ENCODE peak calls at places on chromosomes 2 and 18, in five cellular contexts. One of them, this sample, is unnamed. For H3K9me3, the result is how much of the 10 kb centered on the place peaks cover.

GRCh38 chr2:208189782-208190181 is at the start of gene C2orf80:
- DNase-seq in H9: no peak
- DNase-seq in naive thymus-derived CD4-positive, alpha-beta T cell: no peak
- DNase-seq in mammary epithelial cell: no peak
- DNase-seq in psoas muscle: no peak
- DNase-seq in this sample: no peak

GRCh38 chr2:172082105-172082943 is 3.0 kb upstream of the DLX1 start:
- DNase-seq in H9: no peak
- DNase-seq in naive thymus-derived CD4-positive, alpha-beta T cell: peak
- DNase-seq in mammary epithelial cell: no peak
- DNase-seq in psoas muscle: no peak
- DNase-seq in this sample: no peak

GRCh38 chr2:127597984-127598380 is 48.0 kb upstream of the GPR17 start:
- DNase-seq in H9: no peak
- DNase-seq in naive thymus-derived CD4-positive, alpha-beta T cell: no peak
- DNase-seq in mammary epithelial cell: peak
- DNase-seq in psoas muscle: no peak
- DNase-seq in this sample: no peak

GRCh38 chr2:667332-668000 is 9.7 kb downstream of the TMEM18 start:
- DNase-seq in H9: peak
- DNase-seq in naive thymus-derived CD4-positive, alpha-beta T cell: no peak
- DNase-seq in mammary epithelial cell: peak
- DNase-seq in psoas muscle: no peak
- DNase-seq in this sample: no peak

GRCh38 chr2:225233234-225233633 is 166.3 kb upstream of the NYAP2 start:
- DNase-seq in H9: no peak
- DNase-seq in naive thymus-derived CD4-positive, alpha-beta T cell: no peak
- DNase-seq in mammary epithelial cell: peak
- DNase-seq in psoas muscle: no peak
- DNase-seq in this sample: no peak

GRCh38 chr2:178412047-178412446 is 38.9 kb downstream of the PRKRA start:
- DNase-seq in H9: no peak
- DNase-seq in naive thymus-derived CD4-positive, alpha-beta T cell: no peak
- DNase-seq in mammary epithelial cell: no peak
- DNase-seq in psoas muscle: no peak
- DNase-seq in this sample: no peak

GRCh38 chr2:72367530-72368225 is 220.0 kb upstream of the CYP26B1 start:
- DNase-seq in H9: peak
- DNase-seq in naive thymus-derived CD4-positive, alpha-beta T cell: no peak
- DNase-seq in mammary epithelial cell: peak
- DNase-seq in psoas muscle: peak
- DNase-seq in this sample: no peak

GRCh38 chr2:61471905-61472805 is 1.3 kb upstream of the USP34 start:
- DNase-seq in H9: no peak
- DNase-seq in naive thymus-derived CD4-positive, alpha-beta T cell: peak
- DNase-seq in mammary epithelial cell: peak
- DNase-seq in psoas muscle: no peak
- DNase-seq in this sample: no peak

GRCh38 chr18:34866739-34867138 is 156.6 kb downstream of the DTNA start:
- DNase-seq in H9: no peak
- DNase-seq in naive thymus-derived CD4-positive, alpha-beta T cell: no peak
- DNase-seq in mammary epithelial cell: no peak
- DNase-seq in psoas muscle: no peak
- DNase-seq in this sample: no peak

GRCh38 chr18:43634994-43635393 is 357.7 kb upstream of the SYT4 start:
- DNase-seq in H9: no peak
- DNase-seq in naive thymus-derived CD4-positive, alpha-beta T cell: no peak
- DNase-seq in mammary epithelial cell: no peak
- DNase-seq in psoas muscle: no peak
- DNase-seq in this sample: no peak

GRCh38 chr2:48941908-48942307 is 186.4 kb upstream of the LHCGR start:
- DNase-seq in H9: no peak
- DNase-seq in naive thymus-derived CD4-positive, alpha-beta T cell: no peak
- DNase-seq in mammary epithelial cell: no peak
- DNase-seq in psoas muscle: no peak
- DNase-seq in this sample: no peak

GRCh38 chr2:227183657-227184367 is 19.4 kb downstream of the COL4A3 start:
- DNase-seq in H9: no peak
- DNase-seq in naive thymus-derived CD4-positive, alpha-beta T cell: no peak
- DNase-seq in mammary epithelial cell: no peak
- DNase-seq in psoas muscle: no peak
- DNase-seq in this sample: no peak

GRCh38 chr2:234241656-234242445 is 191.3 kb downstream of the SPP2 start:
- DNase-seq in H9: no peak
- DNase-seq in naive thymus-derived CD4-positive, alpha-beta T cell: no peak
- DNase-seq in mammary epithelial cell: peak
- DNase-seq in psoas muscle: no peak
- DNase-seq in this sample: no peak

GRCh38 chr2:160257015-160257741 is 57.1 kb upstream of the ITGB6 start:
- DNase-seq in H9: no peak
- DNase-seq in naive thymus-derived CD4-positive, alpha-beta T cell: no peak
- DNase-seq in mammary epithelial cell: no peak
- DNase-seq in psoas muscle: no peak
- DNase-seq in this sample: no peak

GRCh38 chr2:152126664-152127063 is 27.8 kb upstream of the CACNB4 start:
- DNase-seq in H9: no peak
- DNase-seq in naive thymus-derived CD4-positive, alpha-beta T cell: no peak
- DNase-seq in mammary epithelial cell: no peak
- DNase-seq in psoas muscle: no peak
- DNase-seq in this sample: no peak

GRCh38 chr2:46122971-46123365 is 174.2 kb upstream of the EPAS1 start:
- DNase-seq in H9: no peak
- DNase-seq in naive thymus-derived CD4-positive, alpha-beta T cell: no peak
- DNase-seq in mammary epithelial cell: no peak
- DNase-seq in psoas muscle: no peak
- DNase-seq in this sample: no peak

GRCh38 chr2:177998006-177998405 is 74.6 kb downstream of the PDE11A start:
- DNase-seq in H9: no peak
- DNase-seq in naive thymus-derived CD4-positive, alpha-beta T cell: no peak
- DNase-seq in mammary epithelial cell: peak
- DNase-seq in psoas muscle: no peak
- DNase-seq in this sample: no peak

GRCh38 chr2:113227290-113227689 is 51.4 kb downstream of the PAX8 start:
- DNase-seq in H9: no peak
- DNase-seq in naive thymus-derived CD4-positive, alpha-beta T cell: no peak
- DNase-seq in mammary epithelial cell: no peak
- DNase-seq in psoas muscle: no peak
- DNase-seq in this sample: no peak

GRCh38 chr2:85939136-85939535 is 50.3 kb upstream of the ST3GAL5 start:
- DNase-seq in H9: no peak
- DNase-seq in naive thymus-derived CD4-positive, alpha-beta T cell: no peak
- DNase-seq in mammary epithelial cell: no peak
- DNase-seq in psoas muscle: no peak
- DNase-seq in this sample: no peak

GRCh38 chr2:136439277-136439676 is 321.3 kb upstream of the CXCR4 start:
- DNase-seq in H9: no peak
- DNase-seq in naive thymus-derived CD4-positive, alpha-beta T cell: no peak
- DNase-seq in mammary epithelial cell: no peak
- DNase-seq in psoas muscle: no peak
- DNase-seq in this sample: no peak

GRCh38 chr2:545228-545627 is 132.0 kb downstream of the TMEM18 start:
- DNase-seq in H9: no peak
- DNase-seq in naive thymus-derived CD4-positive, alpha-beta T cell: no peak
- DNase-seq in mammary epithelial cell: no peak
- DNase-seq in psoas muscle: no peak
- DNase-seq in this sample: no peak

GRCh38 chr2:33599175-33599942 is at the start of gene FAM98A:
- DNase-seq in H9: peak
- DNase-seq in naive thymus-derived CD4-positive, alpha-beta T cell: peak
- DNase-seq in mammary epithelial cell: peak
- DNase-seq in psoas muscle: peak
- DNase-seq in this sample: peak

DNA sequence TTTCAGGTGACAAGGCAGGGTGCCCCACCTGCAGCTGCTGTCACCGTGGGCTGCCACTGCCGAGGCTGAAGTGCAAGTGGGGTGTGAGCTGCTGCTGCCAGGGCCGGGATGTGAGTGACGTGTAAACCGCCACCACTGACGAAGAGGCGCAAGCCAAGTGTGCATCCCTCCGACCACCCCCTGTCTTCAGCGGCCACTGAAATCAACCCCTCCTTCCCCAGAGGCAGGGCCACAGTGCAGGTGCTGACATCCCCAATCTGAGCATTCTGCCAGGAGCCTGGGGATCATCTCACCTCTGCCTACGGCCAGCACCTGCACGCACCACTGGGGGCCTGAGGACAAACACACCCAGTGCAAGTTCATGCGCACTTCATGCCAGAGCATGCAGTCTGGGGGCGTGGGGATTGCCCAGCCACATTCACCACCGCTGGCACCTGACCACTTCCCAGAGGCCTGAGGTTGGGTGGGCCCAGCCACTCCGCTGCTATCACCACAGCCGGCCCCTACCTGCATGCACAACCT is 467.5 kb upstream of the SALL3 start:
- DNase-seq in H9: no peak
- DNase-seq in naive thymus-derived CD4-positive, alpha-beta T cell: no peak
- DNase-seq in mammary epithelial cell: no peak
- DNase-seq in psoas muscle: no peak
- DNase-seq in this sample: no peak
- H3K9me3 ChIP-seq in H9: under half
- H3K9me3 ChIP-seq in naive thymus-derived CD4-positive, alpha-beta T cell: under half
- H3K9me3 ChIP-seq in mammary epithelial cell: under half
- H3K9me3 ChIP-seq in psoas muscle: under half
- H3K9me3 ChIP-seq in this sample: under half

GRCh38 chr2:51597086-51597485 is 565.2 kb upstream of the NRXN1 start:
- DNase-seq in H9: no peak
- DNase-seq in naive thymus-derived CD4-positive, alpha-beta T cell: no peak
- DNase-seq in mammary epithelial cell: no peak
- DNase-seq in psoas muscle: no peak
- DNase-seq in this sample: no peak

GRCh38 chr2:51601706-51602105 is 569.8 kb upstream of the NRXN1 start:
- DNase-seq in H9: no peak
- DNase-seq in naive thymus-derived CD4-positive, alpha-beta T cell: no peak
- DNase-seq in mammary epithelial cell: no peak
- DNase-seq in psoas muscle: no peak
- DNase-seq in this sample: no peak
- H3K9me3 ChIP-seq in H9: under half
- H3K9me3 ChIP-seq in naive thymus-derived CD4-positive, alpha-beta T cell: under half
- H3K9me3 ChIP-seq in mammary epithelial cell: under half
- H3K9me3 ChIP-seq in psoas muscle: under half
- H3K9me3 ChIP-seq in this sample: under half

GRCh38 chr2:16058256-16058655 is 117.9 kb downstream of the MYCN start:
- DNase-seq in H9: no peak
- DNase-seq in naive thymus-derived CD4-positive, alpha-beta T cell: no peak
- DNase-seq in mammary epithelial cell: no peak
- DNase-seq in psoas muscle: no peak
- DNase-seq in this sample: no peak
- H3K9me3 ChIP-seq in H9: under half
- H3K9me3 ChIP-seq in naive thymus-derived CD4-positive, alpha-beta T cell: under half
- H3K9me3 ChIP-seq in mammary epithelial cell: under half
- H3K9me3 ChIP-seq in psoas muscle: under half
- H3K9me3 ChIP-seq in this sample: under half

GRCh38 chr2:132475615-132476014 is 59.0 kb downstream of the GPR39 start:
- DNase-seq in H9: no peak
- DNase-seq in naive thymus-derived CD4-positive, alpha-beta T cell: no peak
- DNase-seq in mammary epithelial cell: no peak
- DNase-seq in psoas muscle: no peak
- DNase-seq in this sample: no peak
- H3K9me3 ChIP-seq in H9: under half
- H3K9me3 ChIP-seq in naive thymus-derived CD4-positive, alpha-beta T cell: under half
- H3K9me3 ChIP-seq in mammary epithelial cell: under half
- H3K9me3 ChIP-seq in psoas muscle: under half
- H3K9me3 ChIP-seq in this sample: under half

DNA sequence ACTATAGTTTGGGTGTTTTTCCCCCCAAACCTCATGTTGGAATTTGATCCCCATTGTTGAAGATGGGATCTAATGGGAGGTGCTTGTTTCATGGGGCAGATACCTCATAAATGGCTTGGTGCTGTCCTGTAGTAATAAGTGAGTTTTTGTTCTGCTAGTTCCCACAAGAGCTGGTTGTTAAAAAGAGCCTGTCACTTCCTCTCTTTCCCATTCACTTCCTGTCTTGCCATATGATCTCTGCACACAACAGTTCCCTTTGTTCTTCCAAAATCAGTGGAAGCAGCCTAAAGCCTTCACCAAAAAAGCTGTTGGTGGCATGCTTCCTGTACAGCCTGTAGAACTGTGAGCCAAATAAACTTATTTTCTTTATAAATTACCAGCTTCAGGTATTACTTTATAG is 768.2 kb upstream of the VRK2 start:
- DNase-seq in H9: no peak
- DNase-seq in naive thymus-derived CD4-positive, alpha-beta T cell: no peak
- DNase-seq in mammary epithelial cell: peak
- DNase-seq in psoas muscle: no peak
- DNase-seq in this sample: no peak
- H3K9me3 ChIP-seq in H9: under half
- H3K9me3 ChIP-seq in naive thymus-derived CD4-positive, alpha-beta T cell: under half
- H3K9me3 ChIP-seq in mammary epithelial cell: under half
- H3K9me3 ChIP-seq in psoas muscle: under half
- H3K9me3 ChIP-seq in this sample: under half

This sample was measured in T-helper 17 cell.